ENCODE peak calls at places on chromosome 13, in four cellular contexts. B, A, N and M are unnamed samples.

GRCh38 chr13:37954191-37954590 is 84.6 kb upstream of the TRPC4 start:
- DNase-seq in B (no peak), A (no peak), N (peak; percentile 25), M (no peak)

GRCh38 chr13:65497265-65497664 is 1732.9 kb downstream of the PCDH9 start:
- DNase-seq in A (no peak), N (no peak), B (no peak), M (no peak)

GRCh38 chr13:23461544-23461943 is 28.0 kb upstream of the SACS start:
- DNase-seq in A (no peak), N (no peak), B (no peak), M (no peak)

GRCh38 chr13:84050551-84050950 is 168.3 kb upstream of the SLITRK1 start:
- DNase-seq in N (no peak), B (no peak), A (no peak), M (no peak)

GRCh38 chr13:109821038-109821545 is 34.7 kb upstream of the IRS2 start:
- DNase-seq in N (peak; percentile 55), A (no peak), B (no peak), M (no peak)

GRCh38 chr13:106573279-106573831 is 5.4 kb upstream of the ARGLU1 start:
- DNase-seq in A (no peak), B (no peak), N (no peak), M (no peak)

GRCh38 chr13:92315265-92315664 is 911.3 kb upstream of the GPC6 start:
- DNase-seq in N (no peak), A (no peak), B (no peak), M (no peak)

GRCh38 chr13:44050450-44051063 is 170.9 kb downstream of the LACC1 start:
- DNase-seq in A (no peak), B (no peak), N (peak; percentile 69), M (peak; percentile 2)

GRCh38 chr13:102198418-102199322 is 203.2 kb downstream of the FGF14 start:
- DNase-seq in B (no peak), A (no peak), N (no peak), M (no peak)

GRCh38 chr13:41546372-41547252 is 89.3 kb downstream of the RGCC start:
- DNase-seq in N (no peak), B (no peak), A (no peak), M (no peak)

GRCh38 chr13:76792680-76793334 is 93.4 kb downstream of the KCTD12 start:
- DNase-seq in A (no peak), B (no peak), N (no peak), M (no peak)

GRCh38 chr13:113975416-113975815 is 1.5 kb upstream of the C13orf46 start:
- DNase-seq in N (no peak), B (no peak), A (peak; percentile 4), M (no peak)

GRCh38 chr13:113383089-113383488 is 19.2 kb upstream of the GRTP1 start:
- DNase-seq in A (no peak), B (no peak), N (no peak), M (no peak)

GRCh38 chr13:25902946-25903345 is 148.9 kb downstream of the SHISA2 start:
- DNase-seq in A (no peak), B (no peak), N (no peak), M (no peak)

GRCh38 chr13:25170554-25171107 is 1.5 kb downstream of the AMER2 start:
- DNase-seq in N (peak; percentile 72), B (no peak), A (no peak), M (peak; percentile 35)

GRCh38 chr13:44238011-44238421 is 135.6 kb upstream of the SERP2 start:
- DNase-seq in N (peak; percentile 99), A (peak; percentile 71), B (no peak), M (no peak)

GRCh38 chr13:21013682-21014038 is 47.7 kb downstream of the LATS2 start:
- DNase-seq in N (no peak), A (no peak), B (no peak), M (no peak)

GRCh38 chr13:102772042-102772425 is 1.6 kb downstream of the TEX30 start:
- DNase-seq in N (no peak), B (no peak), A (no peak), M (no peak)

GRCh38 chr13:46962286-46962941 is 65.6 kb upstream of the HTR2A start:
- DNase-seq in N (peak; percentile 66), A (no peak), B (no peak), M (no peak)

GRCh38 chr13:109949395-109949794 is 163.0 kb upstream of the IRS2 start:
- DNase-seq in N (no peak), A (no peak), B (no peak), M (no peak)

GRCh38 chr13:84400711-84401110 is 518.4 kb upstream of the SLITRK1 start:
- DNase-seq in N (no peak), A (no peak), B (no peak), M (no peak)

GRCh38 chr13:61136101-61136500 is 279.5 kb downstream of the PCDH20 start:
- DNase-seq in A (no peak), N (no peak), B (no peak), M (no peak)

GRCh38 chr13:42333613-42334328 is 61.8 kb downstream of the AKAP11 start:
- DNase-seq in B (no peak), N (peak; percentile 65), A (no peak), M (no peak)

GRCh38 chr13:48748681-48749080 is 95.0 kb downstream of the CYSLTR2 start:
- DNase-seq in N (no peak), B (no peak), A (no peak), M (no peak)

GRCh38 chr13:112897956-112898785 is 70.8 kb upstream of the MCF2L start:
- DNase-seq in N (no peak), B (no peak), A (peak; percentile 18), M (no peak)

GRCh38 chr13:72530471-72530870 is 197.0 kb downstream of the MZT1 start:
- DNase-seq in A (no peak), B (no peak), N (no peak), M (no peak)

GRCh38 chr13:114119196-114119595 is 13.2 kb downstream of the RASA3 start:
- DNase-seq in B (no peak), A (no peak), N (peak; percentile 48), M (no peak)

GRCh38 chr13:50990540-50991506 is 81.2 kb downstream of the RNASEH2B start:
- DNase-seq in A (peak; percentile 22), N (peak; percentile 23), B (peak; percentile 32), M (no peak)

GRCh38 chr13:96958286-96958891 is 35.9 kb downstream of the OXGR1 start:
- DNase-seq in A (peak; percentile 40), B (no peak), N (peak; percentile 91), M (no peak)

GRCh38 chr13:33279898-33280549 is 5.5 kb downstream of the STARD13 start:
- DNase-seq in N (no peak), A (no peak), B (no peak), M (no peak)

GRCh38 chr13:30153871-30154426 is 153.4 kb downstream of the KATNAL1 start:
- DNase-seq in A (no peak), B (no peak), N (no peak), M (no peak)

GRCh38 chr13:35794734-35795389 is 318.4 kb upstream of the MAB21L1 start:
- DNase-seq in A (no peak), N (no peak), B (no peak), M (no peak)